ENCODE peak calls at places on chromosomes 13 and 19, in four cellular contexts. E is H1, N is GM12878, L is K562. S is an unnamed sample.

GRCh38 chr13:77919351-77920294 is 992 bp upstream of the EDNRB start:
- DNase-seq in E (peak; percentile 36), L (no peak), N (no peak), S (peak; percentile 15)

GRCh38 chr13:99067160-99067985 is 89.5 kb upstream of the DOCK9 start:
- DNase-seq in N (no peak), E (no peak), L (no peak), S (peak; percentile 85)

GRCh38 chr19:50510121-50510670 is 795 bp downstream of the JOSD2 start:
- DNase-seq in L (no peak), N (no peak), E (no peak), S (no peak)

GRCh38 chr13:94233401-94233800 is 246.1 kb downstream of the DCT start:
- DNase-seq in E (no peak), L (no peak), N (no peak), S (peak; percentile 96)

GRCh38 chr13:24145231-24145630 is 15.3 kb upstream of the SPATA13 start:
- DNase-seq in N (no peak), L (no peak), E (no peak), S (no peak)

GRCh38 chr19:6213266-6213595 is 66.5 kb downstream of the MLLT1 start:
- DNase-seq in L (no peak), E (no peak), N (no peak), S (no peak)

GRCh38 chr13:111280666-111281577 is 39.5 kb upstream of the TEX29 start:
- DNase-seq in E (no peak), N (no peak), L (no peak), S (peak; percentile 86)

GRCh38 chr13:39419866-39420265 is 183.1 kb downstream of the LHFPL6 start:
- DNase-seq in E (no peak), L (no peak), N (no peak), S (no peak)

GRCh38 chr19:12946092-12946845 is 607 bp downstream of the RAD23A start:
- DNase-seq in E (peak; percentile 68), L (peak; percentile 78), N (no peak), S (peak; percentile 80)

GRCh38 chr19:42198676-42199439 is 18.6 kb downstream of the DEDD2 start:
- DNase-seq in N (peak; percentile 53), L (no peak), E (no peak), S (no peak)

GRCh38 chr13:75180805-75181455 is 301.0 kb downstream of the TBC1D4 start:
- DNase-seq in L (no peak), E (no peak), N (no peak), S (peak; percentile 50)

GRCh38 chr19:29404951-29405727 is 120.7 kb upstream of the VSTM2B start:
- DNase-seq in N (no peak), E (peak; percentile 38), L (no peak), S (no peak)

GRCh38 chr19:23118400-23118799 is 1.6 kb downstream of the ZNF730 start:
- DNase-seq in L (no peak), E (peak; percentile 33), N (no peak), S (no peak)

GRCh38 chr13:47859129-47859528 is 141.9 kb downstream of the SUCLA2 start:
- DNase-seq in L (no peak), E (no peak), N (no peak), S (no peak)

GRCh38 chr13:20405691-20406090 is 120.0 kb downstream of the CRYL1 start:
- DNase-seq in E (no peak), L (no peak), N (no peak), S (no peak)

GRCh38 chr19:45506246-45506990 is 861 bp upstream of the VASP start:
- DNase-seq in E (no peak), N (peak; percentile 64), L (peak; percentile 93), S (peak; percentile 88)

GRCh38 chr13:41520699-41521630 is 63.6 kb downstream of the RGCC start:
- DNase-seq in L (no peak), E (no peak), N (no peak), S (no peak)

GRCh38 chr13:113920606-113921306 is 53.1 kb downstream of the C13orf46 start:
- DNase-seq in N (no peak), E (no peak), L (no peak), S (no peak)

GRCh38 chr19:44745386-44745831 is 3.1 kb upstream of the BCL3 start:
- DNase-seq in E (no peak), L (no peak), N (no peak), S (peak; percentile 80)

GRCh38 chr13:85379433-85379832 is 419.8 kb downstream of the SLITRK6 start:
- DNase-seq in E (no peak), L (no peak), N (no peak), S (no peak)

GRCh38 chr19:46866407-46867132 is 5.8 kb downstream of the ARHGAP35 start:
- DNase-seq in E (no peak), L (peak; percentile 19), N (no peak), S (no peak)

GRCh38 chr19:6767357-6768235 is at the start of gene SH2D3A:
- DNase-seq in E (peak; percentile 96), N (peak; percentile 92), L (peak; percentile 96), S (peak; percentile 15)

DNA sequence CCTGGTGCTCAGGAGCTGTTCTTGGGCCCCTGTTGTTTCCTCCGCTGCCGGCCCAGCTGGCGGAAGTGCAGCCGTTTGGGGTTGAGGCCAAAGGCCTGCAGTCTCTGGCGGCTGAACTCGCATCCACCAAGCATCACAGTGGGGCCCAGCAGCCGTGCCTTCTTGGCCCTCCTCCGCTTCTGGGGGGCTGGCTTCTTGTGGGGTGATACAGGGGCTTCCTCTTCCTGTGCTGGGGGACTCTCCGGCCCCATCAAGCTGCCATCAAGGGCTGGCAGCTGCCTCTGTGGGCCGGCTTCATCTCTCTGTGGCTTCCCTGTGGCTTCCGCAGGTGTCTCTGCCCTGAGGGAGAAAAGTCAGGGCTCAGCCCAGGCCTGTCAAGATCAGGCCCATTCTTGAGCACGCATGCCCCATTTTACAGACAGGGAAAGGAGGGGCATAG is 10.3 kb downstream of the ATG4D start:
- DNase-seq in N (peak; percentile 55), E (no peak), L (no peak), S (no peak)
- TF ChIP-seq CHD1 in N (no peak), E (no peak), L (no peak), S (no peak)

GRCh38 chr13:30154531-30154930 is 152.8 kb downstream of the KATNAL1 start:
- DNase-seq in E (no peak), N (no peak), L (no peak), S (no peak)

GRCh38 chr13:30148791-30149190 is 158.6 kb downstream of the KATNAL1 start:
- DNase-seq in L (no peak), N (no peak), E (no peak), S (no peak)

GRCh38 chr13:30149248-30149647 is 158.1 kb downstream of the KATNAL1 start:
- DNase-seq in N (no peak), L (no peak), E (no peak), S (no peak)

GRCh38 chr13:30153871-30154426 is 153.4 kb downstream of the KATNAL1 start:
- DNase-seq in L (no peak), E (no peak), N (no peak), S (peak; percentile 31)

GRCh38 chr13:30151398-30151797 is 156.0 kb downstream of the KATNAL1 start:
- DNase-seq in E (no peak), N (no peak), L (no peak), S (no peak)
- TF ChIP-seq CHD1 in E (no peak), N (no peak), L (no peak), S (no peak)

GRCh38 chr19:32289566-32290210 is 55.7 kb upstream of the ZNF507 start:
- DNase-seq in N (no peak), E (no peak), L (no peak), S (no peak)

GRCh38 chr19:32287811-32288227 is 57.6 kb upstream of the ZNF507 start:
- DNase-seq in L (peak; percentile 44), E (peak; percentile 34), N (no peak), S (peak; percentile 61)

GRCh38 chr19:32291876-32292275 is 53.5 kb upstream of the ZNF507 start:
- DNase-seq in L (no peak), N (no peak), E (no peak), S (no peak)

DNA sequence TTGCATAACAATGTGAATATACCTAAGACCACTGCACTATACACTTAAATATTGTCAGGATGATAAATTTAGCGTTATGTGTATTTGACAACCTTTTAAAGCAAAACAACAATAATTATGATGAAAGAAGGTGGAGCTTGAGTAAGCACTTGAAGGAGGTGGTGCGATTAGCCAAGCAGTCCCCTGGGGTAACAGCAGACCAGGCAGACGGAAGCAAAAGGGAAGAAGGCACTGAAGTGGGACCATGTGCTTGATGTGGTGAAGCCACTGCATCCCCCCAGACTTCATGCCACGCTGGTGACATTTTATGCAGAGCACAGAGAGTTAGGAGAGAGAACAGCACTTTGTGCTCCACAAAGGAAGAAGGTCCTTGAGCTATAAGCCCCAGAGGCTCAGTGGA is 58.3 kb upstream of the ZNF507 start:
- DNase-seq in E (no peak), L (no peak), N (no peak), S (no peak)
- TF ChIP-seq CHD1 in E (no peak), L (no peak), N (no peak), S (no peak)

GRCh38 chr13:29563941-29564340 is 31.5 kb downstream of the SLC7A1 start:
- DNase-seq in N (no peak), E (no peak), L (no peak), S (no peak)

GRCh38 chr13:29566864-29567263 is 28.6 kb downstream of the SLC7A1 start:
- DNase-seq in N (no peak), L (no peak), E (no peak), S (no peak)

GRCh38 chr13:29566206-29566605 is 29.3 kb downstream of the SLC7A1 start:
- DNase-seq in N (no peak), L (no peak), E (no peak), S (no peak)

GRCh38 chr13:29562762-29563161 is 32.7 kb downstream of the SLC7A1 start:
- DNase-seq in L (no peak), N (no peak), E (no peak), S (no peak)

GRCh38 chr13:29564828-29565227 is 30.7 kb downstream of the SLC7A1 start:
- DNase-seq in E (no peak), N (no peak), L (no peak), S (no peak)
- TF ChIP-seq CHD1 in E (no peak), N (no peak), L (no peak), S (no peak)

DNA sequence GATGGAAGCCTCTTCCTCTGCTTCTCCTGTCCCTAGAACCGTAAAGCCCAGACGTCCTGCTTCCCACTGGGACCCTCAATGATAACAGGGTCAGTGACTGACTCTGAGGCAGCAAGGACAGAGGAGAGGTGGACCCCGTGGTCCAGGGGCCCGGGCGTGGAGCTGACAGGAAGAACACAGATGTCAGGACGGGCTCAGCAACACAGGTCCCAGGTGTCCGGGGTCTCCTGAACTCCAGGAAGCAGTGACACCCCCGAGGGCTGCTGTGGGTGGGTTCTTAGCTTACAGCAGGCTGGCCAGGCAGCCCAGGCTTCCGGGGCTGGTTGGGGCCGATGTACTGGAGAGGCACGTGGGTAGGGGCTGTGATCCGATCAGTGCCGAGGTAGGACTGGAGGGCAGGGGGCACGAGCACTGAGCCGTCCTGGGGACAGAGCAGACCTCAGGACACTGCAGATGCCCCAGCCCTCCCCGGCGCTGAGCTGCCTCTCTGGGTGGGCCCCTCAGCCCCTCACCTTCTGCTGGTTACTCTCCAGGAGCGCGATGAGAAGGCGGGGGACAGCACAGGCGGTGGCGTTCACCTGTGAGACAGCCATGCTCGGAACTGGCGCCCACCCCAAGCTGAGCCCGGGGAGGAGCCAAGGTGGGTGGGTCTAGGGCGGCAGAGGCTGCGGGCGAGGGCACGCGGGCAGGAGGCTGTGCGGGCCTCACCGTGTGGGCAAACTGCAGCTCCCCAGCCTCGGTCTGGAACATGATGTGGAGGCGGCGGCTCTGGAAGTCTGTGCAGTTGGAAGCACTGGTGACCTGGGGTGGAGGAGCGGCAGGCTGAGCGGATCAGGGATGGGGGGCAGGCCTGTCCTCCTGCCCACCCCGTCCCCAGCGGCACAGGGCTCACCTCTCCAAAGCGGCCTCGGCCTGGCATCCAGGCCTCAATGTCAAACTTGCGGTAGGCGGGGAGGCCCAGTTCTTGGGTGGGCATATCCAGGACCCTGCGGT is 3.6 kb upstream of the CCER2 start:
- DNase-seq in N (no peak), L (no peak), E (no peak), S (no peak)
- TF ChIP-seq CHD1 in N (no peak), L (no peak), E (no peak), S (no peak)